ENCODE peak calls at places on chromosome 5, in six cellular contexts. D, F, K, E, W and V are unnamed samples.

GRCh38 chr5:169249001-169249400 is 51.9 kb downstream of the SLIT3 start:
- DNase-seq in K (no peak), F (peak), W (no peak), D (no peak), E (no peak), V (no peak)

GRCh38 chr5:168434746-168435321 is 51.4 kb upstream of the RARS1 start:
- DNase-seq in F (no peak), W (no peak), D (no peak), E (no peak), K (no peak), V (no peak)

GRCh38 chr5:141419074-141419880 is 1.6 kb upstream of the PCDHGA11 start:
- DNase-seq in F (no peak), D (no peak), W (no peak), K (no peak), E (no peak), V (no peak)

GRCh38 chr5:52870448-52870847 is 82.7 kb downstream of the ITGA1 start:
- DNase-seq in E (no peak), D (no peak), K (no peak), F (no peak), W (no peak), V (no peak)

GRCh38 chr5:73336366-73336765 is 112.2 kb downstream of the FOXD1 start:
- DNase-seq in E (no peak), K (no peak), W (no peak), D (no peak), F (no peak), V (no peak)

GRCh38 chr5:21238786-21239185 is 1250.8 kb upstream of the CDH18 start:
- DNase-seq in K (no peak), F (no peak), D (no peak), W (no peak), E (no peak), V (no peak)

GRCh38 chr5:69250593-69250992 is 15.9 kb downstream of the CDK7 start:
- DNase-seq in F (peak), K (no peak), D (no peak), W (no peak), E (no peak), V (no peak)

GRCh38 chr5:150626853-150627276 is 13.6 kb upstream of the SYNPO start:
- DNase-seq in D (no peak), E (peak), F (no peak), W (peak), K (no peak), V (no peak)

GRCh38 chr5:34530637-34531036 is 125.5 kb upstream of the RAI14 start:
- DNase-seq in F (peak), W (no peak), D (no peak), K (no peak), E (no peak), V (no peak)

GRCh38 chr5:32017638-32018429 is 156.3 kb downstream of the GOLPH3 start:
- DNase-seq in D (no peak), W (peak), F (no peak), E (no peak), K (no peak), V (no peak)

GRCh38 chr5:151251001-151251551 is 1.9 kb upstream of the GM2A start:
- DNase-seq in E (no peak), F (peak), W (no peak), D (no peak), K (no peak), V (no peak)

GRCh38 chr5:174355208-174355612 is 309.7 kb downstream of the NSG2 start:
- DNase-seq in D (no peak), K (peak), F (no peak), W (no peak), E (no peak), V (peak)

GRCh38 chr5:10590226-10591047 is 26.6 kb downstream of the ANKRD33B start:
- DNase-seq in E (no peak), D (no peak), K (no peak), W (no peak), F (peak), V (no peak)

GRCh38 chr5:36900279-36900678 is 23.7 kb downstream of the NIPBL start:
- DNase-seq in E (no peak), W (no peak), D (no peak), K (no peak), F (no peak), V (no peak)

GRCh38 chr5:7047862-7048261 is 334.6 kb downstream of the TENT4A start:
- DNase-seq in F (no peak), W (no peak), D (no peak), K (no peak), E (no peak), V (no peak)

GRCh38 chr5:158470764-158471163 is 611.8 kb upstream of the CLINT1 start:
- DNase-seq in K (no peak), E (no peak), F (no peak), D (no peak), W (no peak), V (no peak)

GRCh38 chr5:10975915-10976314 is 214.9 kb upstream of the DAP start:
- DNase-seq in F (no peak), K (no peak), E (no peak), W (no peak), D (no peak), V (no peak)

GRCh38 chr5:1827410-1828397 is 26.5 kb downstream of the NDUFS6 start:
- DNase-seq in K (no peak), W (no peak), E (no peak), D (no peak), F (peak), V (no peak)

GRCh38 chr5:126490167-126490937 is 67.1 kb downstream of the GRAMD2B start:
- DNase-seq in D (no peak), E (no peak), K (no peak), F (peak), W (no peak), V (no peak)

GRCh38 chr5:150133581-150134197 is 22.0 kb downstream of the PDGFRB start:
- DNase-seq in D (no peak), W (no peak), E (no peak), F (no peak), K (no peak), V (no peak)

GRCh38 chr5:4164167-4164566 is 568.5 kb downstream of the IRX1 start:
- DNase-seq in D (no peak), E (no peak), W (no peak), F (no peak), K (no peak), V (no peak)

GRCh38 chr5:180289433-180289832 is 2.5 kb downstream of the MAPK9 start:
- DNase-seq in D (no peak), E (no peak), W (no peak), F (peak), K (no peak), V (peak)

GRCh38 chr5:89436464-89436863 is 553.5 kb upstream of the MEF2C start:
- DNase-seq in D (no peak), W (no peak), F (no peak), E (no peak), K (no peak), V (no peak)

GRCh38 chr5:79133657-79134451 is 22.2 kb downstream of the BHMT start:
- DNase-seq in E (peak), W (peak), F (peak), D (peak), K (peak), V (no peak)

GRCh38 chr5:16841416-16841815 is 94.7 kb downstream of the MYO10 start:
- DNase-seq in F (no peak), E (no peak), W (no peak), K (no peak), D (no peak), V (no peak)

GRCh38 chr5:143345671-143346440 is 57.6 kb downstream of the NR3C1 start:
- DNase-seq in F (peak), D (no peak), W (no peak), K (no peak), E (no peak), V (no peak)

GRCh38 chr5:2462026-2462691 is 289.3 kb downstream of the IRX2 start:
- DNase-seq in D (no peak), K (no peak), W (no peak), F (no peak), E (no peak), V (no peak)

GRCh38 chr5:27437594-27438200 is 399.3 kb upstream of the CDH9 start:
- DNase-seq in W (no peak), D (no peak), E (no peak), F (no peak), K (no peak), V (no peak)

GRCh38 chr5:5063533-5063953 is 76.6 kb upstream of the ADAMTS16 start:
- DNase-seq in K (no peak), W (no peak), D (no peak), E (no peak), F (peak), V (no peak)

GRCh38 chr5:171342362-171343111 is 33.5 kb downstream of the TLX3 start:
- DNase-seq in E (peak), D (peak), F (peak), W (no peak), K (peak), V (no peak)

GRCh38 chr5:179343902-179344300 is 1.4 kb downstream of the ADAMTS2 start:
- DNase-seq in E (no peak), D (no peak), F (peak), W (no peak), K (no peak), V (no peak)

GRCh38 chr5:134005415-134006118 is 792 bp upstream of the VDAC1 start:
- DNase-seq in W (no peak), E (peak), K (no peak), F (peak), D (no peak), V (no peak)

GRCh38 chr5:157464518-157465171 is 4.6 kb downstream of the NIPAL4 start:
- DNase-seq in D (no peak), E (peak), W (peak), K (peak), F (peak), V (peak)

GRCh38 chr5:50667079-50667652 is 729 bp downstream of the PARP8 start:
- DNase-seq in D (peak), F (peak), W (peak), E (peak), K (no peak), V (no peak)

GRCh38 chr5:125044491-125045282 is 298.2 kb upstream of the ZNF608 start:
- DNase-seq in D (no peak), W (no peak), K (no peak), F (peak), E (no peak), V (no peak)

GRCh38 chr5:146446861-146447733 is at the start of gene TCERG1:
- DNase-seq in D (peak), E (peak), W (peak), F (peak), K (peak), V (peak)

GRCh38 chr5:35811108-35811741 is 45.5 kb upstream of the IL7R start:
- DNase-seq in K (no peak), E (no peak), W (no peak), D (no peak), F (no peak), V (no peak)

GRCh38 chr5:177035982-177036381 is 13.5 kb downstream of the ZNF346 start:
- DNase-seq in D (no peak), W (no peak), K (no peak), F (peak), E (no peak), V (no peak)

DNA sequence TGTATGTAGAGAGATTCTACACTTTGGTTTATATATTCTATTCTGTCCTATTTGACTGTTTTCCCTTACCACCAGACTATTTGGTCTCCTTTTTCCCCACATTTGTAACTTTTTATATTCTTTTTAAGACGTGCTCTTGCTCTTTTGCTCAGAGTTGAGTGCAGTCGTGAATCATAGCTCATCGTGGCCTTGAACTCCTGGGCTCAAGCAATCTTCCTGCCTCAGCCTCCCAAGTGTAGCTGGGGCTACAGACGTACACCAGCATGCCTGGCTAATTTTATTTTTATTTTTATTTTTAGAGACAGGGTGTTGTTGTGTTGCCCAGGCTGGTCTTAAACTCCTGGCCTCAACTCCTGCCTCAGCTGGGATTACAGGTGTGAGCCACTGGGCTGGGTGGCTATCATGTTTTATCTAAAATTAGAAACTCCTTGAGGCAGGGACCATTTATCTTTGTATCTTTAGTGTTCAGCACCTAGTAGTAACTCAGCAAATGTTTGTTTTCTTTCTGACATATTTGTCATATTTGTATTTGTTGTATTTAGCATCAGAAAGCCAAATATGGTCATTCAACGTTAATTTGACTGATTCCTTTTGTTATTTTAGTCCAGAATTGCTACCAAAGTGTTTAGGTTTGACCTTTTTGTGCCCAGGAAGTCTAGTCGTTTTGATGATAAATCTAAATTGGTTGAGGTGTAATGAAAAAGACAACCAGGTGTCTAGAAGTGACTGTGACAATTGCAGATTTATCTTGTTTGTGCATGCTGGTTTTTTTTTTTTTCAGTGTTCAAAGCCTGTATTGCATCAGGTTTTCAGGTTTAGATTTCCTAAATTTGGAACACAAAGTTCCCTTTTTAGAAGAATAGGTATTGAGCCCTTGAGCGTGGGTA is 44.3 kb downstream of the ERBIN start:
- DNase-seq in F (no peak), E (no peak), K (no peak), D (no peak), W (no peak), V (no peak)
- H3K27ac ChIP-seq in F (no peak), E (no peak), K (no peak), D (no peak), W (no peak), V (no peak)

DNA sequence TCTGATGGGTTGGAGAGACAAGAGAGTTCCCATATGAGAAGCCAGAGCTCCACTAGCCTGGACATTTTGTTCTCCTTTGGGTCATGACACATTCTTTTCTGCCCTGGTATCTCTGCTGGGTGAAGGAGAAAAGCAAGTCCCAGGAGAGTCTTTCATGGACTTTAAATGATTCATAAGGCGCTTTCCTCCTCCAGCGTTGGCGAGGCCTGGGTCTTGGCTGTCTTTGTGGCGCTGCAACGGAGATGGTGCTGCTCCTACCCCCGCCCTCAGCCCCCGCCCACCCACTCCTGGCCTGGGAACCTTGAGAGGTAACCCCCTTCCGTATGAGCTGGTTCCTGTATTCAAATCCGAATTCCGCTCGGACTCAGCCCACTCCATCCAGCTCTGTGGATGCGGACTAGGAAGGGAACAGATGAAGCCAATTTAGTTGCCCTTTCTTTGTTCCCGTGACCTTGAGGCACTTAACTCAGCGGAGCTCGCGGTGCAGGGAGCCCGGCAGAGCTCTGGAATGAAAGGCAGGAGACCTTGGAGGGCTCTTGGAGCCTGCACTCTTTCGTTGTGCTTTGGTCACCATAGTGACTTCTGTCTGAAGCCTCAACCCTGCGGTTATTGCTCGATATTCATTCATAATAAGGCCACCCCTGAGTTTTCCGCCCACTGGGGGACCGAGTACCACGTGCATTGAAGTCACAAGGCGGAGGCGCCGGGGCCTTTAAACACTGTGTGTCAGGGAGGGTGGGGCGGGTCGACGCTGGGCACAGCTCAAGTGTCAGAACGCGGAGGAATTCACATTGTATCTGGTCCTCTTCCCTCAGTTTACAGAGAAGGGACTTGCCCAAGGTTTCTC is 14.0 kb upstream of the PWWP2A start:
- DNase-seq in K (no peak), D (no peak), E (peak), W (peak), F (peak), V (no peak)
- H3K27ac ChIP-seq in K (no peak), D (no peak), E (peak), W (peak), F (no peak), V (no peak)

GRCh38 chr5:172758836-172759149 is 12.2 kb downstream of the DUSP1 start:
- DNase-seq in E (no peak), D (no peak), F (no peak), K (no peak), W (no peak), V (no peak)
- H3K27ac ChIP-seq in E (no peak), D (no peak), F (no peak), K (peak), W (peak), V (no peak)

DNA sequence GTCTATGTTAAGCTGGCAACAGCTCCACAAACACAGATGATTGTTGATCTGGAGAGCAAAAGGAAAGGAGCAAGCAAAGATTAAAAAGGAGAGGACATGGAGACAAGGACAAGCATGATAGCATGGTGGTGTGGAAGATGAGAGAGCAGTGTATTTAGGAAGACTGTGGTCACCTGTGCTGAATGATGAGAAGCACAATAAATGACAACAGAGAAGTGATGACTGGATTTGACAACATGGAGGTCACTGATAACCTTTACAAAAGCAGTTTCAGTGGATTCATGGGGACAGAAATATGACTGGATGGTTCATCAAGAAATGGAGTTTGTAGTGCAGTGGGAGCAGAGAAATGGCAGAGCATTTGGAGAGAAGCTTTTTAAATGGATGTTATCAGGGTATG is 20.2 kb downstream of the TTC33 start:
- DNase-seq in F (no peak), E (no peak), W (no peak), D (no peak), K (no peak), V (no peak)
- H3K27ac ChIP-seq in F (no peak), E (no peak), W (no peak), D (no peak), K (peak), V (no peak)

GRCh38 chr5:116524966-116525365 is 49.7 kb downstream of the SEMA6A start:
- DNase-seq in D (no peak), F (no peak), E (no peak), W (no peak), K (no peak), V (no peak)

GRCh38 chr5:116524051-116524450 is 50.6 kb downstream of the SEMA6A start:
- DNase-seq in D (no peak), E (no peak), K (no peak), F (no peak), W (no peak), V (no peak)

GRCh38 chr5:116527587-116527986 is 47.0 kb downstream of the SEMA6A start:
- DNase-seq in K (no peak), E (no peak), W (no peak), D (no peak), F (no peak), V (no peak)

GRCh38 chr5:116524505-116524904 is 50.1 kb downstream of the SEMA6A start:
- DNase-seq in E (no peak), F (no peak), D (no peak), W (no peak), K (no peak), V (no peak)

GRCh38 chr5:116525680-116526079 is 48.9 kb downstream of the SEMA6A start:
- DNase-seq in E (no peak), W (no peak), K (no peak), D (no peak), F (no peak), V (no peak)
- H3K27ac ChIP-seq in E (no peak), W (no peak), K (no peak), D (no peak), F (no peak), V (no peak)